ENCODE peak calls at places on chromosomes 7 and 10, in five cellular contexts. K is sigmoid colon, I is hippocampal formation, Y is hepatocyte, O is heart left ventricle. D is an unnamed sample.

GRCh38 chr10:13658864-13659685 is 72.3 kb downstream of the PRPF18 start:
- DNase-seq in O (peak), K (peak), I (no peak), Y (no peak), D (no peak)

GRCh38 chr7:150357277-150357676 is 11.3 kb upstream of the REPIN1 start:
- DNase-seq in I (no peak), K (peak), O (no peak), Y (no peak), D (peak)

GRCh38 chr7:90648834-90649233 is 52.7 kb downstream of the CDK14 start:
- DNase-seq in Y (no peak), I (no peak), K (no peak), O (no peak), D (no peak)

GRCh38 chr7:85079434-85079833 is 107.4 kb downstream of the SEMA3D start:
- DNase-seq in O (no peak), K (no peak), Y (no peak), I (no peak), D (no peak)

GRCh38 chr10:120486671-120487205 is 29.7 kb downstream of the PLPP4 start:
- DNase-seq in Y (no peak), K (no peak), I (no peak), O (no peak), D (no peak)

GRCh38 chr7:10571759-10572158 is 401.9 kb upstream of the PHF14 start:
- DNase-seq in I (no peak), Y (no peak), O (no peak), K (no peak), D (no peak)

GRCh38 chr10:93062499-93063216 is 2.1 kb downstream of the CYP26C1 start:
- DNase-seq in Y (peak), K (no peak), O (no peak), I (no peak), D (peak)

GRCh38 chr10:104322416-104322782 is 15.9 kb downstream of the ITPRIP start:
- DNase-seq in O (peak), K (peak), I (no peak), Y (no peak), D (peak)

GRCh38 chr7:89072094-89072493 is 276.6 kb upstream of the TEX47 start:
- DNase-seq in O (no peak), I (no peak), K (no peak), Y (no peak), D (no peak)

GRCh38 chr10:137031-137430 is 1.8 kb downstream of the ZMYND11 start:
- DNase-seq in Y (peak), I (no peak), O (no peak), K (no peak), D (peak)

GRCh38 chr10:1009071-1009494 is 16.6 kb downstream of the IDI2 start:
- DNase-seq in Y (no peak), K (no peak), I (no peak), O (no peak), D (no peak)

GRCh38 chr7:29968683-29969457 is 20.7 kb downstream of the SCRN1 start:
- DNase-seq in O (no peak), K (no peak), I (peak), Y (no peak), D (no peak)

GRCh38 chr7:80145780-80146422 is 11.3 kb downstream of the GNAI1 start:
- DNase-seq in K (no peak), I (no peak), Y (peak), O (no peak), D (no peak)

GRCh38 chr7:64997927-64998391 is 7.1 kb upstream of the ZNF117 start:
- DNase-seq in K (peak), I (no peak), O (peak), Y (no peak), D (no peak)

GRCh38 chr7:34759477-34760125 is 101.6 kb downstream of the NPSR1 start:
- DNase-seq in Y (peak), K (no peak), O (no peak), I (peak), D (no peak)

GRCh38 chr10:14468022-14468421 is 137.3 kb upstream of the FRMD4A start:
- DNase-seq in Y (no peak), K (no peak), I (no peak), O (no peak), D (no peak)

GRCh38 chr10:34152434-34152833 is 662.7 kb downstream of the PARD3 start:
- DNase-seq in I (no peak), K (no peak), O (no peak), Y (no peak), D (no peak)

GRCh38 chr7:80206763-80207162 is 72.1 kb downstream of the GNAI1 start:
- DNase-seq in O (no peak), K (no peak), I (no peak), Y (no peak), D (no peak)

GRCh38 chr7:44249639-44250234 is 49.0 kb downstream of the YKT6 start:
- DNase-seq in K (no peak), Y (no peak), I (no peak), O (no peak), D (no peak)

GRCh38 chr10:16819436-16819835 is 2.2 kb upstream of the RSU1 start:
- DNase-seq in I (no peak), Y (no peak), K (no peak), O (no peak), D (no peak)

GRCh38 chr10:62056219-62056618 is 154.7 kb downstream of the ARID5B start:
- DNase-seq in O (no peak), Y (no peak), K (no peak), I (no peak), D (no peak)

GRCh38 chr10:71638087-71638576 is 81.4 kb downstream of the C10orf105 start:
- DNase-seq in Y (peak), O (peak), I (no peak), K (no peak), D (peak)

GRCh38 chr10:7567896-7568295 is 98.9 kb downstream of the ITIH5 start:
- DNase-seq in O (no peak), I (no peak), K (no peak), Y (no peak), D (no peak)

GRCh38 chr10:103262229-103262628 is 14.7 kb upstream of the INA start:
- DNase-seq in O (no peak), K (no peak), I (no peak), Y (no peak), D (no peak)

GRCh38 chr10:91860885-91861284 is 48.4 kb downstream of the FGFBP3 start:
- DNase-seq in I (no peak), Y (no peak), O (no peak), K (no peak), D (no peak)

GRCh38 chr10:98259606-98260319 is 8.2 kb downstream of the LOXL4 start:
- DNase-seq in K (no peak), Y (no peak), I (no peak), O (no peak), D (no peak)

GRCh38 chr10:100998183-100998990 is 1.2 kb upstream of the LZTS2 start:
- DNase-seq in O (peak), I (peak), K (peak), Y (peak), D (peak)

GRCh38 chr7:5179756-5180155 is 10.3 kb upstream of the WIPI2 start:
- DNase-seq in K (no peak), I (no peak), O (no peak), Y (no peak), D (no peak)

GRCh38 chr7:110940756-110941155 is 150.2 kb upstream of the LRRN3 start:
- DNase-seq in O (no peak), Y (no peak), K (no peak), I (no peak), D (no peak)

GRCh38 chr10:88194041-88194887 is 330.8 kb downstream of the PTEN start:
- DNase-seq in I (no peak), O (no peak), Y (no peak), K (no peak), D (no peak)

GRCh38 chr7:114942443-114943175 is 20.7 kb downstream of the MDFIC start:
- DNase-seq in O (no peak), I (no peak), Y (no peak), K (no peak), D (no peak)

GRCh38 chr7:112225006-112225405 is 18.5 kb downstream of the ZNF277 start:
- DNase-seq in K (no peak), Y (no peak), I (no peak), O (no peak), D (no peak)

GRCh38 chr10:69968830-69969229 is 83.8 kb upstream of the MACROH2A2 start:
- DNase-seq in K (no peak), O (no peak), I (no peak), Y (peak), D (no peak)

GRCh38 chr10:49519717-49520116 is 19.2 kb downstream of the ERCC6 start:
- DNase-seq in I (no peak), K (no peak), O (no peak), Y (no peak), D (no peak)

GRCh38 chr10:36942616-36943015 is 182.8 kb upstream of the ANKRD30A start:
- DNase-seq in I (no peak), Y (no peak), K (no peak), O (no peak), D (no peak)